ENCODE peak calls at places on chromosome 7, in nine cellular contexts. One of them, this sample, is unnamed.

GRCh38 chr7:140342732-140343514 is 55.4 kb downstream of the SLC37A3 start:
- DNase-seq in hepatocyte: peak
- DNase-seq in IMR-90: peak
- DNase-seq in GM23338: peak
- DNase-seq in Peyer's patch: peak
- DNase-seq in cardiac muscle cell: peak
- DNase-seq in thyroid gland: peak
- DNase-seq in fibroblast of lung: peak
- DNase-seq in prostate gland: no peak
- DNase-seq in this sample: peak

GRCh38 chr7:39240864-39241263 is 263.2 kb downstream of the POU6F2 start:
- DNase-seq in hepatocyte: no peak
- DNase-seq in IMR-90: no peak
- DNase-seq in GM23338: no peak
- DNase-seq in Peyer's patch: no peak
- DNase-seq in cardiac muscle cell: no peak
- DNase-seq in thyroid gland: no peak
- DNase-seq in fibroblast of lung: no peak
- DNase-seq in prostate gland: no peak
- DNase-seq in this sample: no peak

GRCh38 chr7:68476966-68477365 is 1121.3 kb upstream of the AUTS2 start:
- DNase-seq in hepatocyte: no peak
- DNase-seq in IMR-90: no peak
- DNase-seq in GM23338: no peak
- DNase-seq in Peyer's patch: no peak
- DNase-seq in cardiac muscle cell: no peak
- DNase-seq in thyroid gland: no peak
- DNase-seq in fibroblast of lung: no peak
- DNase-seq in prostate gland: no peak
- DNase-seq in this sample: no peak

GRCh38 chr7:84484502-84485079 is 290.0 kb upstream of the SEMA3A start:
- DNase-seq in hepatocyte: no peak
- DNase-seq in IMR-90: peak
- DNase-seq in GM23338: no peak
- DNase-seq in Peyer's patch: no peak
- DNase-seq in cardiac muscle cell: no peak
- DNase-seq in thyroid gland: no peak
- DNase-seq in fibroblast of lung: no peak
- DNase-seq in prostate gland: no peak
- DNase-seq in this sample: no peak

GRCh38 chr7:79317728-79318127 is 135.7 kb downstream of the MAGI2 start:
- DNase-seq in hepatocyte: peak
- DNase-seq in IMR-90: peak
- DNase-seq in GM23338: peak
- DNase-seq in Peyer's patch: no peak
- DNase-seq in cardiac muscle cell: peak
- DNase-seq in thyroid gland: no peak
- DNase-seq in fibroblast of lung: peak
- DNase-seq in prostate gland: no peak
- DNase-seq in this sample: peak

GRCh38 chr7:116544488-116544887 is 19.7 kb downstream of the CAV1 start:
- DNase-seq in hepatocyte: no peak
- DNase-seq in IMR-90: no peak
- DNase-seq in GM23338: no peak
- DNase-seq in Peyer's patch: no peak
- DNase-seq in cardiac muscle cell: no peak
- DNase-seq in thyroid gland: no peak
- DNase-seq in fibroblast of lung: no peak
- DNase-seq in prostate gland: no peak
- DNase-seq in this sample: no peak

GRCh38 chr7:138666385-138666784 is 34.8 kb downstream of the SVOPL start:
- DNase-seq in hepatocyte: peak
- DNase-seq in IMR-90: no peak
- DNase-seq in GM23338: no peak
- DNase-seq in Peyer's patch: no peak
- DNase-seq in cardiac muscle cell: peak
- DNase-seq in thyroid gland: no peak
- DNase-seq in fibroblast of lung: no peak
- DNase-seq in prostate gland: no peak
- DNase-seq in this sample: peak

GRCh38 chr7:148044173-148044572 is 546.4 kb upstream of the C7orf33 start:
- DNase-seq in hepatocyte: no peak
- DNase-seq in IMR-90: no peak
- DNase-seq in GM23338: no peak
- DNase-seq in Peyer's patch: no peak
- DNase-seq in cardiac muscle cell: no peak
- DNase-seq in thyroid gland: no peak
- DNase-seq in fibroblast of lung: no peak
- DNase-seq in prostate gland: no peak
- DNase-seq in this sample: no peak

GRCh38 chr7:18555120-18555519 is 59.6 kb downstream of the HDAC9 start:
- DNase-seq in hepatocyte: no peak
- DNase-seq in IMR-90: peak
- DNase-seq in GM23338: no peak
- DNase-seq in Peyer's patch: no peak
- DNase-seq in cardiac muscle cell: no peak
- DNase-seq in thyroid gland: no peak
- DNase-seq in fibroblast of lung: no peak
- DNase-seq in prostate gland: no peak
- DNase-seq in this sample: no peak

DNA sequence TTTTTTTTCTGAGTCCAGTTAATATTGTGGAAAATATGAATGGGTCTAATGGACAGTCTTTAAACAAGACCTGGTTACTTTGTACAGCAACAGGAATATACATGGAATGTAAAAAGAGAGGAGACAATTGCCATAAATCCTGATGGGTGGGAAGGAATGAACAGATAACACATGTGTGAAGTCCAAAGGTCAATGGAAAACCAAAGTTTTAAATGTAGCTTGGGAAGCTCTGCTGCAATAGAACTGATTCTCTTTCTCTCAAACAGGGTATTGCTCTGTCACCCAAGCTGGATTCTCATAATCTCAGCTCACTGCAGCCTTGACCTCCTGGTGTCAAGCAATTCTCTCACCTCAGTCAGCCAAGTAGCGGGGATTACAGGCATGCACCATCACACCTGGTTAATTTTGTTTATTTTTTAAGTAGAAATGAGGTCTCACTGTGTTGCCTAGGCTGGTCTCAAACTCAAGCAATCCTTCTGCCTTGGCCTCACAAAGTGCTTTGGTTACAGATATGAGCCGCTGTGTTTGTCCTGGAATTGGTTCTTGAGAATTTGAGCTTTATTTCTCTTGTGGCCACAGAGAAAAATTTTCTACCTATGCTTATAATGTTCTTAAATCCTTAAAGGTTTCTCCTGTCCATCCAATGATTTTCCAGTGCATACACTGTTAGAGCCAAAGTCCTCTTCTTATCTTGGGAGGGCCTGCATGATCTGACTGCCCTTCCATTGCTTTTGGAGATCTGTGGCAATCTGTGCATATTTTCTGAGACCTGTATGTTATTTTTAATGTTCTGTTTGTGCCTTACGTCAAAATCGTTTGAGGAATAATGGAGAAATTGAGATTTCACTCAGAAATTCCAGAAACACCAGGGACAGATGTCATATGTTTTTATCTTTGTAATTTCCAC is 30.7 kb upstream of the ZNF92 start:
- DNase-seq in hepatocyte: peak
- DNase-seq in IMR-90: no peak
- DNase-seq in GM23338: no peak
- DNase-seq in Peyer's patch: no peak
- DNase-seq in cardiac muscle cell: no peak
- DNase-seq in thyroid gland: no peak
- DNase-seq in fibroblast of lung: no peak
- DNase-seq in prostate gland: no peak
- DNase-seq in this sample: no peak
- H3K27ac ChIP-seq in hepatocyte: peak
- H3K27ac ChIP-seq in IMR-90: no peak
- H3K27ac ChIP-seq in GM23338: no peak
- H3K27ac ChIP-seq in Peyer's patch: no peak
- H3K27ac ChIP-seq in cardiac muscle cell: no peak
- H3K27ac ChIP-seq in thyroid gland: no peak
- H3K27ac ChIP-seq in fibroblast of lung: no peak
- H3K27ac ChIP-seq in prostate gland: no peak
- H3K27ac ChIP-seq in this sample: no peak

DNA sequence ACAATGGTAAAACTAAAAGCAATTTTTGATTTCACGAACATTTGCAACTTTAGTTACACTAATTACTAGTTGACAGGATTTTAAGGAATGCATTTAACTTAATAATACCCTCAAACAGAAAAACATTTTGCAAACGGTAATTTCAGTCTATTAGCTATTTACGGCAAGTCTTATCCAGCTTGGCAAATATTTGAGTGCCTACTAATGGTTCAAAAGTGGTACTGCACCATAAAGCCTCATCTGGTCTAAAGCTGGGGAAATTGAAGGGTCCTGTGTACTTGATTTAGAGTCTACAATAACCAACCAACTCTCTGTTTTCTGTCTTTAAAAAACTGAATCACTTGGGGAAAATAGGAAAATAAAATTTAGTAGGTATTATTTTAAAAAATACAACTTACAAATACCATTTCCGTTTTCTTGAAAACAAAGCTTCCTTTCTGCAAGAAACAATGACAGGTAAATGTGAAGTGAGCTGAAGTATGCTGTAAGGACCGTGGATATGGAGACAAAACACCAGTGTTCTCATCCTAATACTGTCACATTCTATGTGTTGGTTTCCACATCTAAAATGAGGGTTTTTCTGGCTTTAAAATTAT is 142.3 kb downstream of the VPS50 start:
- DNase-seq in hepatocyte: peak
- DNase-seq in IMR-90: peak
- DNase-seq in GM23338: peak
- DNase-seq in Peyer's patch: no peak
- DNase-seq in cardiac muscle cell: peak
- DNase-seq in thyroid gland: no peak
- DNase-seq in fibroblast of lung: peak
- DNase-seq in prostate gland: no peak
- DNase-seq in this sample: peak
- TF ChIP-seq CTCF in hepatocyte: peak
- TF ChIP-seq CTCF in IMR-90: peak
- TF ChIP-seq CTCF in GM23338: peak
- TF ChIP-seq CTCF in Peyer's patch: peak
- TF ChIP-seq CTCF in cardiac muscle cell: peak
- TF ChIP-seq CTCF in thyroid gland: peak
- TF ChIP-seq CTCF in fibroblast of lung: peak
- TF ChIP-seq CTCF in prostate gland: peak
- TF ChIP-seq CTCF in this sample: peak

DNA sequence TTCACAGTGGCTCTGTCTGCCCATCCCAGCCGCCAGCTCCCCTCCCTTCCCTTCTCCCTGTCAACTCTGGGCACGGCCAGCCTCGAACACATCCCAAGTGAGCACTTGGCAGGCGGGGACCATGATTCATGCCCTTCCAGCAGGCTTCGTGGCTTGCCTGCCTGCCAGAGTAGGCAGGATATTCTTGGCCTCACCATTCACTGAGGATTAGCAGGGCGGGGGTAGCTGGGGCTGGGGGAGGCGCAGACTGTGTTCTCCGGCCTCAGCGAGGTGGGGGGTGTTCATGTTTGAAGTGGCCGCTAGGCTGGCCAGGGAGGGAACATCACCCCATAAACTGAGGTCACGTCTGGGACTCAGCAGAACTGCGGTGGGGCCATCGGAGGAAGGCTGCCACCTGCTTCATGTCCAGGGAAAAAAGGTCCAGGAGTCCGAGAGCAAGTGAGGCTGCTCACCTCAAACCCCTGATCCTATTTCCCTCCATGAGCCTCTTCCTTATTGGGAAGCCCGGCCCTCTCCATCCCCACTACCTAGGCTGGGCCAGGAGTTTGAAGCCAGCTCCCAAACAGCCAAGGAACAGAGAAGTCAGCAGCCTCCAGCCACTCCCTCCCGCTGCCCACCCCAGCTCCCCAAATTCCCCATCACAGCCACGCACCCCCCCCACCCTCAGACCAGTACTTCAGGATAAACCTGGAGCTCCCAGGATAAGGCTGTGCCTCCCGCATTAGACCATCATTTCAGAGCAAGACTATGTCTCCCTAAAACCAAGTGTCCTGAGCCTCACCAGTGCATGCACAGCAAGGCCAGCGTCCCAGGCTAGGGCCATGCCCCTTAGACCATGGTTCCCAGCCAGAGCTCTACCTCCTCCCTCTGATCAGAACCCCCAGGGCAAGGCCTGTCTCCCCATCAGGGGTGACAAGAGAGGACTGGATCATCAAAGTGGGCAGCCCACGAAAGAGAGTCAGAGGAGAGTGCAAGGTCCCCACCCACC is 42.8 kb upstream of the RABGEF1 start:
- DNase-seq in hepatocyte: no peak
- DNase-seq in IMR-90: peak
- DNase-seq in GM23338: no peak
- DNase-seq in Peyer's patch: no peak
- DNase-seq in cardiac muscle cell: peak
- DNase-seq in thyroid gland: no peak
- DNase-seq in fibroblast of lung: peak
- DNase-seq in prostate gland: no peak
- DNase-seq in this sample: peak
- H3K27ac ChIP-seq in hepatocyte: no peak
- H3K27ac ChIP-seq in IMR-90: no peak
- H3K27ac ChIP-seq in GM23338: no peak
- H3K27ac ChIP-seq in Peyer's patch: no peak
- H3K27ac ChIP-seq in cardiac muscle cell: no peak
- H3K27ac ChIP-seq in thyroid gland: no peak
- H3K27ac ChIP-seq in fibroblast of lung: no peak
- H3K27ac ChIP-seq in prostate gland: no peak
- H3K27ac ChIP-seq in this sample: no peak

GRCh38 chr7:142585425-142585824 is 163.8 kb upstream of the PRSS1 start:
- DNase-seq in hepatocyte: no peak
- DNase-seq in IMR-90: no peak
- DNase-seq in GM23338: no peak
- DNase-seq in Peyer's patch: no peak
- DNase-seq in cardiac muscle cell: no peak
- DNase-seq in thyroid gland: no peak
- DNase-seq in fibroblast of lung: no peak
- DNase-seq in prostate gland: no peak
- DNase-seq in this sample: peak

GRCh38 chr7:142586611-142587010 is 162.7 kb upstream of the PRSS1 start:
- DNase-seq in hepatocyte: no peak
- DNase-seq in IMR-90: no peak
- DNase-seq in GM23338: no peak
- DNase-seq in Peyer's patch: no peak
- DNase-seq in cardiac muscle cell: no peak
- DNase-seq in thyroid gland: no peak
- DNase-seq in fibroblast of lung: no peak
- DNase-seq in prostate gland: no peak
- DNase-seq in this sample: no peak

GRCh38 chr7:142590077-142590476 is 159.2 kb upstream of the PRSS1 start:
- DNase-seq in hepatocyte: no peak
- DNase-seq in IMR-90: no peak
- DNase-seq in GM23338: no peak
- DNase-seq in Peyer's patch: no peak
- DNase-seq in cardiac muscle cell: no peak
- DNase-seq in thyroid gland: no peak
- DNase-seq in fibroblast of lung: no peak
- DNase-seq in prostate gland: no peak
- DNase-seq in this sample: no peak

GRCh38 chr7:142584765-142585164 is 164.5 kb upstream of the PRSS1 start:
- DNase-seq in hepatocyte: no peak
- DNase-seq in IMR-90: peak
- DNase-seq in GM23338: no peak
- DNase-seq in Peyer's patch: no peak
- DNase-seq in cardiac muscle cell: peak
- DNase-seq in thyroid gland: no peak
- DNase-seq in fibroblast of lung: peak
- DNase-seq in prostate gland: no peak
- DNase-seq in this sample: no peak

GRCh38 chr7:142587578-142588191 is 161.6 kb upstream of the PRSS1 start:
- DNase-seq in hepatocyte: peak
- DNase-seq in IMR-90: peak
- DNase-seq in GM23338: peak
- DNase-seq in Peyer's patch: no peak
- DNase-seq in cardiac muscle cell: peak
- DNase-seq in thyroid gland: no peak
- DNase-seq in fibroblast of lung: peak
- DNase-seq in prostate gland: no peak
- DNase-seq in this sample: peak
- TF ChIP-seq CTCF in hepatocyte: peak
- TF ChIP-seq CTCF in IMR-90: peak
- TF ChIP-seq CTCF in GM23338: peak
- TF ChIP-seq CTCF in Peyer's patch: peak
- TF ChIP-seq CTCF in cardiac muscle cell: peak
- TF ChIP-seq CTCF in thyroid gland: peak
- TF ChIP-seq CTCF in fibroblast of lung: peak
- TF ChIP-seq CTCF in prostate gland: no peak
- TF ChIP-seq CTCF in this sample: peak